ENCODE peak calls at places on chromosomes 11 and 22, in seven cellular contexts. C, F, K, U, J, B and V are unnamed samples.

GRCh38 chr22:39725351-39726035 is 154.9 kb downstream of the CACNA1I start:
- DNase-seq in U (no peak), B (no peak), K (no peak), J (no peak), F (no peak), C (no peak), V (peak)

GRCh38 chr11:68930991-68931855 is 27.5 kb downstream of the IGHMBP2 start:
- DNase-seq in J (no peak), K (no peak), U (no peak), C (no peak), F (no peak), B (no peak), V (no peak)

GRCh38 chr22:16601437-16602223 is 9.0 kb upstream of the CCT8L2 start:
- DNase-seq in U (no peak), K (no peak), J (no peak), F (no peak), C (no peak), B (no peak), V (no peak)

GRCh38 chr11:8209208-8209807 is 40.5 kb upstream of the RIC3 start:
- DNase-seq in U (no peak), C (no peak), K (no peak), J (no peak), F (no peak), B (no peak), V (no peak)

GRCh38 chr22:46726066-46726985 is 11.7 kb downstream of the CERK start:
- DNase-seq in F (no peak), C (no peak), K (no peak), J (no peak), B (no peak), U (no peak), V (no peak)

GRCh38 chr11:107898270-107898669 is 30.0 kb upstream of the RAB39A start:
- DNase-seq in C (peak), B (peak), U (no peak), J (no peak), K (peak), F (peak), V (no peak)

GRCh38 chr11:46537851-46538295 is 56.0 kb downstream of the AMBRA1 start:
- DNase-seq in F (peak), K (peak), U (no peak), B (peak), J (peak), C (peak), V (no peak)

GRCh38 chr11:73374130-73374529 is 2.1 kb upstream of the RELT start:
- DNase-seq in B (no peak), F (no peak), U (no peak), K (no peak), C (no peak), J (no peak), V (no peak)

GRCh38 chr22:20663941-20664593 is 109.8 kb upstream of the SERPIND1 start:
- DNase-seq in J (no peak), K (no peak), U (peak), C (no peak), F (no peak), B (no peak), V (peak)

GRCh38 chr11:1640076-1640946 is 10.7 kb downstream of the KRTAP5-5 start:
- DNase-seq in U (no peak), F (peak), K (peak), C (peak), B (peak), J (peak), V (no peak)

GRCh38 chr11:79236541-79236971 is 204.3 kb downstream of the TENM4 start:
- DNase-seq in U (no peak), K (peak), C (no peak), B (no peak), J (no peak), F (no peak), V (no peak)

GRCh38 chr11:72577271-72577681 is 96.9 kb downstream of the PDE2A start:
- DNase-seq in C (no peak), K (no peak), F (no peak), J (peak), U (no peak), B (no peak), V (no peak)

GRCh38 chr11:75562836-75563484 is 907 bp downstream of the SERPINH1 start:
- DNase-seq in B (peak), U (no peak), F (no peak), K (no peak), J (no peak), C (peak), V (no peak)

GRCh38 chr11:104163100-104164027 is 583 bp downstream of the PDGFD start:
- DNase-seq in C (peak), F (no peak), K (peak), J (no peak), U (no peak), B (peak), V (no peak)

GRCh38 chr11:3046641-3047040 is 10.6 kb downstream of the CARS1 start:
- DNase-seq in B (no peak), J (no peak), U (no peak), C (no peak), F (no peak), K (no peak), V (no peak)

GRCh38 chr22:50526849-50527801 is 1.7 kb upstream of the SCO2 start:
- DNase-seq in B (no peak), J (peak), F (peak), U (no peak), C (no peak), K (peak), V (no peak)

GRCh38 chr11:11152877-11153276 is 200.2 kb downstream of the CSNK2A3 start:
- DNase-seq in K (no peak), F (no peak), J (no peak), U (no peak), B (no peak), C (no peak), V (no peak)

GRCh38 chr11:117915219-117915618 is 14.0 kb downstream of the TMPRSS13 start:
- DNase-seq in B (no peak), C (no peak), J (peak), F (no peak), U (no peak), K (no peak), V (no peak)

DNA sequence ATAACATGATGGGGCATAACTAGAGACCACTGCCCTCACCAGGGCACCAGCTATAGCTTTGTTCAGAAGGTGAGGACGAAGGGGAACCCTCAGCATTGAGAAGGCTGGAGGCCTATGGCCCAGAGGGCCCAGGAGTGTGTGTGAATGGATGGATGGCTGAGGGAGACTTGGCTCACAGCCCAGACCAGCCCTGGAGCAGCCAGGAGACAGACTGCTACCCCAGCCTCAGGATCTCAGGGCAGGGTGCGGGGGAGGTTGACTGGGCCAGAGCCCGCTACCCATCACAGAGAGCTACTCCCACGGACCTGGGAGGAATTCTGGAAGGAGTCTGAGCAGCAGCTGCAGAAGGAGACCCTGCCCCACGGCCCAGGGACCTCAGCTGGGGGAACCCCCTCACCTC is 5.5 kb upstream of the CSDC2 start:
- DNase-seq in J (no peak), F (no peak), U (no peak), B (no peak), C (no peak), K (peak), V (no peak)
- TF ChIP-seq CTCF in J (no peak), F (no peak), U (no peak), B (no peak), C (no peak), K (no peak), V (no peak)

DNA sequence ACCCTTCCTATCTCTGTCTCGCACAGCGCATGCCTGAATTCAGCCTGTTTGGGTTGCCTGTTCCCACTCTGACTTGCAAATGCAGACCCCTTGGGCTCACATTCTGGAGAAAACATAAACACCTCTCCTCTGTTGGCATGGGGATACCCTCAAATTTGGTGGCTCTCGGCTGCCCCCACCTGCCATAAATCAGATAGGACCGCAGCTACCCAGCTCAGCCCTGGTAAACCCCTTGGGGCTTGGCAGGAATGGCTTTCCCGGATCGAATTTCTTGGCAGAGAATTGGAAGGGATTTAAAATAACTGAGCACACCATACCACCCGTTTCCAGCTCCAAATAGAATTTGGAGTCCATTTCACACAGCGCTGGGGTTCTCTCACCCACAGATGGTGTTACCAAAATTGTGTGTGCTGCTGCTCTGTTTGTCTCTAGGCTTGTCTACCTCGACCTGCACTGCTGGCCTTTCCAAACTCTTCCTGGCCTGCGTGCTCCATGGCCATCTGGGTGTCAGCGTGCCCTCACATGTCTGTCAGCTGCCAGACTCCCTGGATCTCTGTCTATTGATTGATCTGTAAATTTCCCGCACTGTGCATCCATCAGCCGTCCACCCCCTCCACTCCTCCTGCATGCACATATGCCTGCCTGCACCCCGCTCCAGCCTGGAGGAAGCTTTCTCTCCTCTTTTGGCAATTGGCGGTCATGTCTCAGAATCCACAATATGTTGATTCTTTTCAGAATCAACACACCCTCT is 134.0 kb downstream of the NTM start:
- DNase-seq in F (no peak), C (no peak), K (no peak), B (peak), U (no peak), J (no peak), V (no peak)
- TF ChIP-seq CTCF in F (no peak), C (no peak), K (no peak), B (no peak), U (peak), J (peak), V (no peak)

DNA sequence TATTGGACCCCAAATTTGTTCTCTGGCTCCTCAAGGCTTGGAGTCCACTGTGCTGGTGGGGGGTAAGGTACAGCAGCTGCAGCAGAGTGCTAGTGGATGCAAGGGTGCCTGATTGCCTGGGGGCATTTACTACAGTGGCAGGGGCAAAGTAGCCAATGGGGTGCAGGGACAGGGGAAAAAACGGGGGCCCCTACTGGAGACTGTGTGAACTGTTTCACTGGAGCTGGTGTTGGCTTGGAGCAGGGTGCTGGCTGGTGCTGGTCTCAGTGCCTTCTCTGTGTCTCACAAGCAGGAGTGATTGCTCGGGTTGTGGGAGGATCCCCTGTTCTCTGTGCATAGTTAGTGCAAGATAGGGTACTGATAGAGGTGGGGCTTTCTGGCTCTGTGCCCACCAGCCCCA is 935.9 kb downstream of the JRKL start:
- DNase-seq in K (no peak), C (no peak), F (no peak), U (no peak), J (no peak), B (no peak), V (no peak)
- TF ChIP-seq CTCF in K (no peak), C (no peak), F (no peak), U (no peak), J (no peak), B (no peak), V (no peak)

GRCh38 chr22:27613099-27614089 is 188.2 kb downstream of the MN1 start:
- DNase-seq in B (no peak), K (no peak), C (no peak), J (no peak), U (no peak), F (no peak), V (no peak)
- TF ChIP-seq CTCF in B (no peak), K (no peak), C (no peak), J (no peak), U (no peak), F (no peak), V (no peak)